ENCODE peak calls at places on chromosomes 6 and 20, in nine cellular contexts. V is left ventricle myocardium inferior, H is neuronal stem cell, I is AG04450, G is H9, Y is astrocyte, Q is substantia nigra, M is SJSA1, E is brain microvascular endothelial cell. U is an unnamed sample.

GRCh38 chr20:560680-561079 is 17.1 kb upstream of the CSNK2A1 start:
- DNase-seq in V (no peak), H (no peak), I (no peak), G (no peak), Y (no peak), Q (no peak), M (no peak), E (no peak), U (no peak)

GRCh38 chr6:145813285-145814034 is 1.1 kb downstream of the FBXO30 start:
- DNase-seq in V (no peak), H (no peak), I (no peak), G (no peak), Y (peak), Q (no peak), M (peak), E (peak), U (no peak)

GRCh38 chr6:158219229-158219628 is 51.1 kb downstream of the GTF2H5 start:
- DNase-seq in V (no peak), H (no peak), I (peak), G (no peak), Y (peak), Q (no peak), M (no peak), E (peak), U (no peak)

GRCh38 chr6:132520953-132521352 is 8.0 kb upstream of the STX7 start:
- DNase-seq in V (no peak), H (no peak), I (peak), G (no peak), Y (peak), Q (no peak), M (no peak), E (no peak), U (no peak)

GRCh38 chr6:147278891-147279290 is 74.7 kb downstream of the STXBP5 start:
- DNase-seq in V (no peak), H (no peak), I (no peak), G (no peak), Y (no peak), Q (no peak), M (no peak), E (no peak), U (no peak)

GRCh38 chr6:22954749-22955385 is 385.5 kb downstream of the HDGFL1 start:
- DNase-seq in V (no peak), H (no peak), I (no peak), G (no peak), Y (peak), Q (no peak), M (peak), E (no peak), U (no peak)

GRCh38 chr6:106272289-106272688 is 53.3 kb downstream of the ATG5 start:
- DNase-seq in V (no peak), H (no peak), I (no peak), G (no peak), Y (no peak), Q (no peak), M (no peak), E (no peak), U (no peak)

GRCh38 chr6:169961772-169962561 is 210.5 kb downstream of the ERMARD start:
- DNase-seq in V (peak), H (peak), I (no peak), G (peak), Y (no peak), Q (no peak), M (no peak), E (no peak), U (no peak)

GRCh38 chr20:35329435-35330139 is 37.4 kb upstream of the FAM83C start:
- DNase-seq in V (no peak), H (peak), I (no peak), G (peak), Y (no peak), Q (no peak), M (peak), E (no peak), U (no peak)

GRCh38 chr20:62603907-62604785 is 38.2 kb upstream of the SLCO4A1 start:
- DNase-seq in V (no peak), H (no peak), I (no peak), G (no peak), Y (no peak), Q (no peak), M (no peak), E (no peak), U (no peak)

GRCh38 chr20:21546355-21546754 is 32.5 kb upstream of the NKX2-2 start:
- DNase-seq in V (no peak), H (no peak), I (no peak), G (no peak), Y (no peak), Q (no peak), M (no peak), E (no peak), U (no peak)

GRCh38 chr6:111663692-111664564 is 58.2 kb upstream of the TRAF3IP2 start:
- DNase-seq in V (peak), H (peak), I (no peak), G (peak), Y (peak), Q (no peak), M (no peak), E (no peak), U (peak)

GRCh38 chr6:161434921-161435411 is 161.1 kb upstream of the AGPAT4 start:
- DNase-seq in V (no peak), H (no peak), I (peak), G (no peak), Y (peak), Q (no peak), M (peak), E (peak), U (no peak)

GRCh38 chr6:46983007-46983411 is 59.1 kb downstream of the ADGRF1 start:
- DNase-seq in V (no peak), H (no peak), I (no peak), G (peak), Y (peak), Q (no peak), M (peak), E (no peak), U (no peak)

GRCh38 chr6:35294308-35294945 is 3.2 kb upstream of the DEF6 start:
- DNase-seq in V (no peak), H (peak), I (no peak), G (peak), Y (no peak), Q (no peak), M (peak), E (no peak), U (no peak)

GRCh38 chr20:10507052-10507451 is 71.9 kb downstream of the SLX4IP start:
- DNase-seq in V (no peak), H (no peak), I (no peak), G (no peak), Y (no peak), Q (no peak), M (no peak), E (no peak), U (no peak)

GRCh38 chr20:59443558-59443957 is 143.1 kb downstream of the EDN3 start:
- DNase-seq in V (no peak), H (no peak), I (no peak), G (no peak), Y (no peak), Q (no peak), M (no peak), E (no peak), U (no peak)

GRCh38 chr6:129251669-129252376 is 368.9 kb downstream of the LAMA2 start:
- DNase-seq in V (no peak), H (peak), I (peak), G (peak), Y (peak), Q (no peak), M (peak), E (peak), U (no peak)

GRCh38 chr6:40056865-40057264 is 122.6 kb upstream of the MOCS1 start:
- DNase-seq in V (no peak), H (no peak), I (no peak), G (no peak), Y (no peak), Q (no peak), M (no peak), E (no peak), U (no peak)

GRCh38 chr20:17610566-17611289 is 40.9 kb downstream of the DSTN start:
- DNase-seq in V (no peak), H (no peak), I (no peak), G (peak), Y (no peak), Q (no peak), M (peak), E (peak), U (no peak)

GRCh38 chr6:139296927-139297326 is 5.1 kb upstream of the TXLNB start:
- DNase-seq in V (no peak), H (no peak), I (no peak), G (no peak), Y (peak), Q (no peak), M (peak), E (peak), U (no peak)

GRCh38 chr6:103273048-103273447 is 1586.7 kb downstream of the HACE1 start:
- DNase-seq in V (no peak), H (peak), I (no peak), G (no peak), Y (no peak), Q (no peak), M (no peak), E (no peak), U (no peak)

GRCh38 chr6:121526282-121526681 is 90.8 kb downstream of the GJA1 start:
- DNase-seq in V (no peak), H (no peak), I (no peak), G (no peak), Y (no peak), Q (no peak), M (no peak), E (no peak), U (no peak)

GRCh38 chr20:48845721-48846306 is 18.0 kb upstream of the PREX1 start:
- DNase-seq in V (no peak), H (no peak), I (no peak), G (no peak), Y (peak), Q (no peak), M (no peak), E (no peak), U (no peak)

GRCh38 chr20:49711331-49711987 is 2.2 kb downstream of the B4GALT5 start:
- DNase-seq in V (no peak), H (no peak), I (no peak), G (no peak), Y (no peak), Q (no peak), M (no peak), E (no peak), U (no peak)

GRCh38 chr6:112144145-112144926 is 56.9 kb downstream of the FAM229B start:
- DNase-seq in V (no peak), H (no peak), I (no peak), G (no peak), Y (no peak), Q (no peak), M (no peak), E (no peak), U (no peak)

GRCh38 chr6:4904461-4904860 is 99.4 kb downstream of the RPP40 start:
- DNase-seq in V (no peak), H (no peak), I (no peak), G (no peak), Y (no peak), Q (no peak), M (no peak), E (no peak), U (no peak)

GRCh38 chr20:53365676-53366075 is 228.0 kb downstream of the ZNF217 start:
- DNase-seq in V (no peak), H (no peak), I (no peak), G (no peak), Y (no peak), Q (no peak), M (no peak), E (no peak), U (no peak)

GRCh38 chr6:148502773-148503135 is 160.1 kb downstream of the SASH1 start:
- DNase-seq in V (no peak), H (no peak), I (no peak), G (no peak), Y (no peak), Q (no peak), M (no peak), E (no peak), U (no peak)
- H3K27ac ChIP-seq in V (peak), H (no peak), I (no peak), G (no peak), Y (no peak), Q (peak), M (no peak), E (peak), U (no peak)

DNA sequence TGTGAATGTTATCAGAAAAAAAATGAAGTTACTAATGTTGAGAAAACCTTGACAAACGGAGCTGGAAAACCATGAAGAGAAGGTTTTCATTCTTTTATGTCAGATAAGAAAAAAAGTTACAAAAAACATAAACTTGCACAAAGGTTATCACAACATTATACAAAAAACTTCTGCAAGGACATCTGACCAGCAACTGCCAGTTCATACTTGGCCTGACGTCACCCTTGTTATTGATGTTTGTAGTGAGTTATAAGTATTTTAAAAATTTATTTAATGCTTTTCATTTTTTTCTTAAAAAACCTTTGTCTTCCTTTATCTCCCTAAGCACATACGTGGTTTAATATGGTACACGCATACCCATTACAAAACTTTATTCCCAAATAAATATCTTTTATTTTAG is 16.3 kb downstream of the GSTA3 start:
- DNase-seq in V (no peak), H (no peak), I (no peak), G (no peak), Y (no peak), Q (no peak), M (no peak), E (no peak), U (no peak)
- H3K27ac ChIP-seq in V (no peak), H (no peak), I (no peak), G (no peak), Y (no peak), Q (no peak), M (no peak), E (no peak), U (no peak)

GRCh38 chr20:44388466-44389023 is 33.0 kb downstream of the HNF4A start:
- DNase-seq in V (peak), H (peak), I (peak), G (peak), Y (peak), Q (no peak), M (peak), E (peak), U (peak)
- H3K27ac ChIP-seq in V (no peak), H (no peak), I (no peak), G (no peak), Y (no peak), Q (no peak), M (no peak), E (no peak), U (peak)

DNA sequence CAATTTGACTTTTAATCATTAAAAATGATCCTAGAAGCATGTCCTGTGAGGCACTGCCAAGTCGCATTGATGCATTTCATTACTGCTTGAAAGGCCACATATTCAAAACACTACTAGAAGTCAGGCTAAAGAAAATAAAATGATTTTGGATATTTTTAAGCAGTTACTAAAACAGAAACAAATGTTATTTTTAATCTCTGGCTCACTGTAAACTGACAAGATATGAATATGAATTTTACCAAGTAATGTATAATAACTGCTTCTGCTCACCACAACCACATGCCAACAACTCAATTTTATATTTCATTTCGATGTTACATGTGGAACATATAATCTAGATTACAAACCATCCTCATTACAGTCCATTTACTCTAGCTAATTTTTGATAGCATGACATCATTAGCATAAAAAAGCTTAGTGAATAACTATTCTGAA is 90.6 kb downstream of the ATXN1 start:
- DNase-seq in V (no peak), H (no peak), I (no peak), G (no peak), Y (no peak), Q (no peak), M (no peak), E (no peak), U (no peak)
- H3K27ac ChIP-seq in V (peak), H (no peak), I (no peak), G (no peak), Y (no peak), Q (no peak), M (peak), E (no peak), U (peak)

DNA sequence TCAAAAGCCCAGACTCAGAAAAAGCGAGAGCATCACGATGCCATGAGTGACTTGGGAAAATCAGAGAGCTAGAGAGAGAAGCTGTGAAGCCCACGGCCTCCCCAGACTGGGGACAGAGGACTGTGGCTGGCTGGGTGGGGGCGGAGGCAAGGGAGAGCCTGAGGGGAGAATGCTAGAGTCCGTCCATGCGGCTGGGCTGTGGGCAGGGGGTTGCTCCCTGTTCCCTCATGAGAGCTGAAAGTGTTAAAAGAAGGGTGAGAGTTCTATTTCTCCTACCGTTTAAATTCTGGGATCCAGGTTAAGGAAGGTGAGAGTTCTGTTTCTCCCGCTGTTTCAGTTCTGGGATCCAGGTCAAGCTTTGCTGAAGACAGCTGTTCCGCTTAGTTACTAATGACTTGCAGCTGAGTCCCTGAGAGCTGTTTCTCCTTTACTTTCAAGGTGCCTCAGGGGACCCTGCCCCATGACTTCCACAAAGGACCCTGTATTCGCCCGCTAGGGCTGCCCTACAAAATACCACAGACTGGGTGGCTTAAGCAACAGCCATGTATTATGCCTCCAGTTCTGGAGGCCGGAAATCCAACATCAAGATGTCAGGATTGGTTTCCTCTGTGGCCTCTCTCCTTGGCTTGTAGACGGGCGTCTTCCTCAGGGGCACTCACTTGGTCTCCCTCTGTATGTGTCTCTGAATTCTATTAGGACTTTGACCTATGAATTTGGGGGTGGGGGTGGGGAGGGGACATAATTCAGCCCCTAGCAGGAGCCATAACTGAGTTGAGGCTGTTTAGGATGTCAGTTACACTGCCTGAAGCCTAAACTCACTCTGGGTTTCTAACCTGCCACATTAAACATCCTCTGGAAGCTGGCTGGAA is 127.0 kb downstream of the PXDC1 start:
- DNase-seq in V (no peak), H (no peak), I (no peak), G (no peak), Y (no peak), Q (no peak), M (no peak), E (no peak), U (no peak)
- H3K27ac ChIP-seq in V (no peak), H (no peak), I (no peak), G (no peak), Y (no peak), Q (peak), M (no peak), E (no peak), U (no peak)

GRCh38 chr6:1388081-1388926 is 1.1 kb upstream of the FOXF2 start:
- DNase-seq in V (no peak), H (peak), I (no peak), G (peak), Y (no peak), Q (no peak), M (peak), E (no peak), U (no peak)
- H3K27ac ChIP-seq in V (no peak), H (no peak), I (peak), G (no peak), Y (no peak), Q (no peak), M (peak), E (no peak), U (no peak)

GRCh38 chr6:14004258-14004657 is 79.5 kb downstream of the RNF182 start:
- DNase-seq in V (no peak), H (no peak), I (no peak), G (no peak), Y (no peak), Q (no peak), M (no peak), E (no peak), U (no peak)

GRCh38 chr6:14000901-14001300 is 76.1 kb downstream of the RNF182 start:
- DNase-seq in V (no peak), H (no peak), I (no peak), G (no peak), Y (no peak), Q (no peak), M (no peak), E (no peak), U (no peak)

GRCh38 chr6:14001329-14002012 is 76.7 kb downstream of the RNF182 start:
- DNase-seq in V (no peak), H (no peak), I (peak), G (no peak), Y (peak), Q (no peak), M (peak), E (peak), U (no peak)

GRCh38 chr6:13998356-13998755 is 73.6 kb downstream of the RNF182 start:
- DNase-seq in V (no peak), H (no peak), I (no peak), G (no peak), Y (no peak), Q (no peak), M (no peak), E (no peak), U (no peak)

DNA sequence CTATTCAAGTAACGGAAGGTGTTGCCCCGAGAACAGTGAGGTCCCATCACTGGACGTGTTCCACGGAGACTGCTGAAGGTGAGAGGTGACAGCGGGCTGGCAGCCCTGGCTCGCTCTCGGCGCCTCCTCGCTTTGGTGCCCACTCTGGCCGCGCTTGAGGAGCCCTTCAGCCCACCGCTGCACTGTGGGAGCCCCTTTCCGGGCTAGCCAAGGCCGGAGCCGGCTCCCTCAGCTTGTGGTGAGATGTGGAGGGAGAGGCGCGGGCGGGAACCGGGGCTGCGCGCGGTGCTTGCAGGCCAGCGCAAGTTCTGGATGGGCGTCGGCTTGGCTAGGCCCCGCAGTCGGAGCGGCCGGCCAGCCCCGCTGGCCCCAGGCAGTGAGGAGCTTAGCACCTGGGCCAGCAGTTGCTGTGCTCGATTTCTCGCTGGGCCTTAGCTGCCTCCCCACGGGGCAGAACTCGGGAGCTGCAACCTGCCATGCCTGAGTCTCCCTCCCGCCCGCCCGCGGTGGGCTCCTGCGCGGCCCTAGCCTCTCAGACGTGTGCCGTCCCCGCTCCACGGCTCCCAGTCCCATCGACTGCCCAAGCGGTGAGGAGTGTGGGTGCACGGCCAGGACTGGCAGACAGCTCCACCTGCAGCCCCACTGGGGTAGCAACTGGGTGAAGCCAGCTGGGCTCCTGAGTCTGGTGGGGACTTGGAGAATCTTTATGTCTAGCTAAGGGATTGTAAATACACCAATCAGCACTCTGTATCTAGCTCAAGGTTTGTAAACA is 77.6 kb downstream of the RNF182 start:
- DNase-seq in V (no peak), H (no peak), I (no peak), G (peak), Y (no peak), Q (no peak), M (no peak), E (no peak), U (no peak)
- H3K27ac ChIP-seq in V (no peak), H (no peak), I (peak), G (no peak), Y (no peak), Q (no peak), M (peak), E (peak), U (no peak)

DNA sequence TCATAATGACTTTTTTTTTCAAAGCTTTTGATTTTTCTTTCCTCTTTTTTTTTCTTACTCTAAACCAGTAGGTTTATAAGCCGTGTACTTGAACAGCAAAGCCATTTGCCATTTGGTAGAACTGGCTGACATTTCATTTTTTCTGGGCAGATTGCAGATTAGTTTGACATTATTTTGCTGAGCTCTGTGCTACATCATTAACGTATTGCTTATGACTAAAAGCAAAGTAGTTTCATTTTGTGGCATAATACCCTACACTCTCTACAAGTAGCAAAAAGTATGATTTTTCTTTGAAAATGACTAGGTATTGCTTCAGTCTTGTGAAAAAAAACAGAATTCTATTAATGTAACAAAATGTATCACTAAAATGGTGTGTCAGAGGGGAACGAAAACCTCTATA is 141.3 kb downstream of the GRIK2 start:
- DNase-seq in V (no peak), H (no peak), I (no peak), G (no peak), Y (no peak), Q (no peak), M (no peak), E (no peak), U (no peak)
- H3K27ac ChIP-seq in V (no peak), H (no peak), I (no peak), G (no peak), Y (peak), Q (no peak), M (peak), E (no peak), U (no peak)

U was measured in right lobe of liver.